ENCODE peak calls at places on chromosomes 7 and 10, in five cellular contexts. One of them, this sample, is unnamed.

GRCh38 chr7:140013676-140014075 is 49.1 kb downstream of the PARP12 start:
- DNase-seq in GM12878: no peak
- DNase-seq in H1: no peak
- DNase-seq in HepG2: no peak
- DNase-seq in K562: no peak
- DNase-seq in this sample: no peak

GRCh38 chr10:104255244-104255981 is 721 bp downstream of the GSTO1 start:
- DNase-seq in GM12878: no peak
- DNase-seq in H1: no peak
- DNase-seq in HepG2: peak; percentile 82
- DNase-seq in K562: peak; percentile 35
- DNase-seq in this sample: no peak

GRCh38 chr10:22682237-22683192 is 31.9 kb downstream of the PIP4K2A start:
- DNase-seq in GM12878: peak; percentile 52
- DNase-seq in H1: no peak
- DNase-seq in HepG2: peak; percentile 69
- DNase-seq in K562: peak; percentile 51
- DNase-seq in this sample: peak; percentile 15

GRCh38 chr7:96400001-96400400 is 78.1 kb upstream of the SLC25A13 start:
- DNase-seq in GM12878: no peak
- DNase-seq in H1: no peak
- DNase-seq in HepG2: no peak
- DNase-seq in K562: no peak
- DNase-seq in this sample: no peak

GRCh38 chr7:17971392-17971791 is 31.1 kb upstream of the SNX13 start:
- DNase-seq in GM12878: no peak
- DNase-seq in H1: no peak
- DNase-seq in HepG2: no peak
- DNase-seq in K562: no peak
- DNase-seq in this sample: no peak

GRCh38 chr7:148669907-148670306 is 28.8 kb upstream of the CUL1 start:
- DNase-seq in GM12878: no peak
- DNase-seq in H1: no peak
- DNase-seq in HepG2: no peak
- DNase-seq in K562: no peak
- DNase-seq in this sample: no peak

GRCh38 chr7:87413029-87413428 is 62.5 kb downstream of the ABCB4 start:
- DNase-seq in GM12878: no peak
- DNase-seq in H1: no peak
- DNase-seq in HepG2: no peak
- DNase-seq in K562: no peak
- DNase-seq in this sample: no peak

GRCh38 chr10:118501637-118502440 is 93.6 kb downstream of the PRLHR start:
- DNase-seq in GM12878: no peak
- DNase-seq in H1: no peak
- DNase-seq in HepG2: no peak
- DNase-seq in K562: peak; percentile 21
- DNase-seq in this sample: no peak

GRCh38 chr10:18100664-18101063 is 39.6 kb upstream of the CACNB2 start:
- DNase-seq in GM12878: no peak
- DNase-seq in H1: no peak
- DNase-seq in HepG2: no peak
- DNase-seq in K562: no peak
- DNase-seq in this sample: no peak

GRCh38 chr7:64498270-64498669 is 64.6 kb downstream of the ZNF680 start:
- DNase-seq in GM12878: no peak
- DNase-seq in H1: no peak
- DNase-seq in HepG2: no peak
- DNase-seq in K562: no peak
- DNase-seq in this sample: no peak

GRCh38 chr7:64494912-64495461 is 67.9 kb downstream of the ZNF680 start:
- DNase-seq in GM12878: no peak
- DNase-seq in H1: no peak
- DNase-seq in HepG2: no peak
- DNase-seq in K562: no peak
- DNase-seq in this sample: no peak
- TF ChIP-seq SRF in GM12878: no peak
- TF ChIP-seq SRF in H1: no peak
- TF ChIP-seq SRF in HepG2: no peak
- TF ChIP-seq SRF in K562: no peak
- TF ChIP-seq SRF in this sample: no peak

GRCh38 chr7:82173400-82174021 is 270.1 kb downstream of the CACNA2D1 start:
- DNase-seq in GM12878: no peak
- DNase-seq in H1: no peak
- DNase-seq in HepG2: no peak
- DNase-seq in K562: no peak
- DNase-seq in this sample: no peak
- TF ChIP-seq CEBPB in GM12878: no peak
- TF ChIP-seq CEBPB in H1: no peak
- TF ChIP-seq CEBPB in HepG2: no peak
- TF ChIP-seq CEBPB in K562: no peak
- TF ChIP-seq CEBPB in this sample: no peak

DNA sequence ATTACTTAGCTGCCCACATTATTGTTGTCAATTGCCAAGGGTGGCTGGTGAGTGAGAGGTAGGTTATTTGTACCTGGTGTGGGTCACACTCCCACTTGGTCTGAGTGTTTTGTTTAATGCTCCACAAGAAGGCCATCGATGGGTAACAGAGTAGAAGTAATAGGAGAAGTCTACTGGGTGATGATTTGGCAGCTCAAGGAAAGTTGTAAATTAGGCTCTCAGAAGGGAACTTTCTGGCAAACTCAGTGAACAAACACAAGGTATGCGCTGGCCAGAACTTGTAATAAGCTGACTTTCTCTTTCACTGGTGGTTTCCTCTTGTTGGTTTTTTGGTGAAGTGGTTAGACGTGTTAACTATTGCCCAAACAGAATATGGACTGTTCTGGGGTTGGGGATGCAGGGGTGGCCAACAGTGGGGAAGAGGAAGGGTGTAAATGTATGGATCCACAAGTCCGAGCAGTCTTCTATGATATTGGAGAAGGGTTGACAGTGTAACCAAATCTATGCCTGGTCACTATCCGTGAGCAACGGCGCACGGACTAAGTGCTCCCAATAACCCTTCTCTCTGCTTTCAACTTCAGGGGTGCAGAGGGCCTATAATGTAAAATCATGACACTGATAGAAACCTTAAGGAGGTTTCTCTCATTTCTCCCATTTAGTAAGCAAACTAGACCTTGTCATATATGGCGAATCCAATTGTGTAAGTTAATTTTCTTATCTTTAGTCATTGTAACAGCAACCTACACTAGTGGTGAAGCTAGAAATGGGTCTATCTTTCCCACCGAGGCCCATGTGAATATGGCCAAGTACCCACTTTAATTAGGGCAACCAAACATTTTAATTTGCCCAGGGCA is 212.8 kb downstream of the PTEN start:
- DNase-seq in GM12878: no peak
- DNase-seq in H1: no peak
- DNase-seq in HepG2: no peak
- DNase-seq in K562: no peak
- DNase-seq in this sample: no peak
- TF ChIP-seq SRF in GM12878: no peak
- TF ChIP-seq SRF in H1: no peak
- TF ChIP-seq SRF in HepG2: no peak
- TF ChIP-seq SRF in K562: no peak
- TF ChIP-seq SRF in this sample: no peak

GRCh38 chr7:27172823-27173411 is 1.2 kb downstream of the HOXA10 start:
- DNase-seq in GM12878: no peak
- DNase-seq in H1: no peak
- DNase-seq in HepG2: no peak
- DNase-seq in K562: no peak
- DNase-seq in this sample: no peak
- TF ChIP-seq CEBPB in GM12878: no peak
- TF ChIP-seq CEBPB in H1: no peak
- TF ChIP-seq CEBPB in HepG2: no peak
- TF ChIP-seq CEBPB in K562: no peak
- TF ChIP-seq CEBPB in this sample: no peak

GRCh38 chr7:55084307-55084706 is 65.5 kb downstream of the EGFR start:
- DNase-seq in GM12878: no peak
- DNase-seq in H1: no peak
- DNase-seq in HepG2: no peak
- DNase-seq in K562: no peak
- DNase-seq in this sample: no peak

GRCh38 chr7:55085511-55086412 is 66.9 kb downstream of the EGFR start:
- DNase-seq in GM12878: no peak
- DNase-seq in H1: no peak
- DNase-seq in HepG2: no peak
- DNase-seq in K562: no peak
- DNase-seq in this sample: no peak

GRCh38 chr7:55081854-55082603 is 63.2 kb downstream of the EGFR start:
- DNase-seq in GM12878: no peak
- DNase-seq in H1: no peak
- DNase-seq in HepG2: no peak
- DNase-seq in K562: no peak
- DNase-seq in this sample: no peak

GRCh38 chr7:55081067-55081853 is 62.4 kb downstream of the EGFR start:
- DNase-seq in GM12878: no peak
- DNase-seq in H1: no peak
- DNase-seq in HepG2: no peak
- DNase-seq in K562: no peak
- DNase-seq in this sample: no peak

DNA sequence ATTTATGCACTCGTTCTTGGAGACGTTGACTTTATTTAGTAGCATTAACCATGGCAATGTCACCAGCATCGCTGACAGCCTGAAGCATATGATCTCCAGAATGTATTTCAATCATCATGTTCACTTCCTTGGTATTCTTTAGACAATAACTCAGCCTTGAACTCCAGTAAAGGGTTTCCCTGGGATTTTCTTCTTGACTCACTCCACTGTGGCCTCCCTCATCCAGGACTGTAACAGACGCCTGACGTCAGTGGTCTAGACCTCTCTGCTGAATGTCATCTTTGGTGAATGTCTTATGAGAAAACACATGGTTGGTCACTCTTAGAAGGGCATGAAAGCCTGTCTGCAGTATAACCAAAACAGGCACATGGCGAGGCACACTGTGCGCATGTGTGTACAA is 64.4 kb downstream of the EGFR start:
- DNase-seq in GM12878: no peak
- DNase-seq in H1: no peak
- DNase-seq in HepG2: no peak
- DNase-seq in K562: no peak
- DNase-seq in this sample: no peak
- TF ChIP-seq SRF in GM12878: no peak
- TF ChIP-seq SRF in H1: no peak
- TF ChIP-seq SRF in HepG2: no peak
- TF ChIP-seq SRF in K562: no peak
- TF ChIP-seq SRF in this sample: no peak

GRCh38 chr7:132636581-132636980 is 60.3 kb upstream of the PLXNA4 start:
- DNase-seq in GM12878: no peak
- DNase-seq in H1: no peak
- DNase-seq in HepG2: no peak
- DNase-seq in K562: no peak
- DNase-seq in this sample: no peak

GRCh38 chr7:132638000-132638399 is 61.7 kb upstream of the PLXNA4 start:
- DNase-seq in GM12878: no peak
- DNase-seq in H1: no peak
- DNase-seq in HepG2: no peak
- DNase-seq in K562: no peak
- DNase-seq in this sample: no peak

GRCh38 chr7:132643302-132643701 is 67.0 kb upstream of the PLXNA4 start:
- DNase-seq in GM12878: no peak
- DNase-seq in H1: no peak
- DNase-seq in HepG2: no peak
- DNase-seq in K562: no peak
- DNase-seq in this sample: no peak

GRCh38 chr7:132641238-132641637 is 65.0 kb upstream of the PLXNA4 start:
- DNase-seq in GM12878: no peak
- DNase-seq in H1: no peak
- DNase-seq in HepG2: no peak
- DNase-seq in K562: no peak
- DNase-seq in this sample: no peak

DNA sequence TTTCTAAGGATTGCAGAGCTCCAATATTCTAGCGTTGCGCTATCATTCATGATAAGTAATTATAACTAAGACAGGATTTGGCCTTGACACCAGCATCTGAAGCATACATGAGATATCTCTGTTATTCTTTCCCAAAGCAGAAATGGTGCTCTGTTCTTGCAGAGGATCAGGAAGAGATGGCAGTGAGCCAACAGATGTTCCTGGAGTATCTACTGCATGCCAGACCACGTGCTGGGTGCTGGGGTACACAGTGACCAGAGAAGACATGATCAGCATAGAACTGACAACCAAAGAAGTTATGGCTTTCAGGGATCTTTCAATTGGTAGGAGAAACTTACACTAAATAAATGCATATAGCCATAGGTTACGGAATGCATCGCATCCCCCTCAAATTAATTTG is 63.7 kb upstream of the PLXNA4 start:
- DNase-seq in GM12878: no peak
- DNase-seq in H1: no peak
- DNase-seq in HepG2: no peak
- DNase-seq in K562: no peak
- DNase-seq in this sample: no peak
- TF ChIP-seq CEBPB in GM12878: no peak
- TF ChIP-seq CEBPB in H1: no peak
- TF ChIP-seq CEBPB in HepG2: no peak
- TF ChIP-seq CEBPB in K562: no peak
- TF ChIP-seq CEBPB in this sample: no peak

This sample was measured in HCT116.